ENCODE peak calls at places on chromosomes 16 and 17, in ten cellular contexts. L is NCI-H446; B is lower lobe of right lung; X is ovary; W is OCI-M1; A is RCC 7860; M is stimulated activated CD8-positive, alpha-beta memory T cell treated with anti-CD3 and anti-CD28 coated beads, Interleukin-4, amount 100 ng/mL, for 1 hour; C is foreskin fibroblast; Z is stimulated activated CD4-positive, alpha-beta T cell treated with anti-CD3 and anti-CD28 coated beads, Interleukin-2, amount 100 ng/mL, for 48 hours; S is lung microvascular endothelial cell. I is an unnamed sample.

GRCh38 chr17:63503330-63503685 is 19.9 kb upstream of the KCNH6 start:
- DNase-seq in W (no peak), M (no peak), C (no peak), A (no peak), B (no peak), X (no peak), S (no peak), L (no peak), Z (no peak), I (no peak)

GRCh38 chr17:59145571-59146096 is 9.4 kb downstream of the SKA2 start:
- DNase-seq in W (no peak), X (no peak), Z (no peak), L (no peak), S (no peak), C (no peak), B (no peak), M (no peak), A (no peak), I (no peak)

GRCh38 chr16:10521681-10522274 is 58.6 kb downstream of the EMP2 start:
- DNase-seq in W (peak; percentile 83), Z (peak; percentile 25), L (peak; percentile 11), M (no peak), B (no peak), A (peak; percentile 61), X (peak; percentile 70), S (peak; percentile 73), C (peak; percentile 53), I (peak; percentile 56)

GRCh38 chr17:60079401-60079861 is 710 bp upstream of the HEATR6 start:
- DNase-seq in B (no peak), X (no peak), A (peak; percentile 37), C (no peak), Z (no peak), S (peak; percentile 12), L (no peak), W (peak; percentile 51), M (no peak), I (peak; percentile 26)

GRCh38 chr16:67396159-67396774 is 3.0 kb upstream of the TPPP3 start:
- DNase-seq in B (peak; percentile 84), X (peak; percentile 59), C (peak; percentile 72), L (no peak), S (peak; percentile 86), W (peak; percentile 47), Z (no peak), A (peak; percentile 58), M (no peak), I (peak; percentile 71)

GRCh38 chr16:75329933-75330332 is 78.5 kb upstream of the BCAR1 start:
- DNase-seq in L (no peak), A (no peak), Z (no peak), S (no peak), X (no peak), C (no peak), B (no peak), M (no peak), W (no peak), I (no peak)

GRCh38 chr16:10180771-10181163 is 1.5 kb downstream of the GRIN2A start:
- DNase-seq in Z (peak; percentile 6), S (peak; percentile 15), C (no peak), X (peak; percentile 37), B (no peak), M (no peak), A (no peak), W (no peak), L (no peak), I (no peak)

GRCh38 chr16:72256398-72257048 is 84.6 kb upstream of the PMFBP1 start:
- DNase-seq in M (no peak), S (no peak), L (no peak), W (no peak), Z (no peak), X (no peak), C (peak; percentile 88), B (no peak), A (no peak), I (no peak)

GRCh38 chr16:76389126-76389525 is 111.9 kb downstream of the CNTNAP4 start:
- DNase-seq in A (no peak), L (no peak), X (no peak), B (no peak), C (no peak), M (no peak), Z (no peak), S (no peak), W (no peak), I (no peak)

GRCh38 chr17:40122466-40122943 is 734 bp downstream of the MSL1 start:
- DNase-seq in Z (no peak), W (peak; percentile 62), M (no peak), L (no peak), X (peak; percentile 72), A (no peak), B (peak; percentile 78), S (peak; percentile 66), C (no peak), I (peak; percentile 37)

GRCh38 chr16:1019934-1020305 is 38.4 kb downstream of the SOX8 start:
- DNase-seq in L (no peak), A (no peak), M (no peak), Z (no peak), W (no peak), S (no peak), X (no peak), B (no peak), C (peak; percentile 23), I (no peak)

GRCh38 chr16:78235876-78236275 is 136.4 kb downstream of the WWOX start:
- DNase-seq in X (no peak), A (no peak), B (no peak), Z (no peak), S (no peak), W (no peak), L (no peak), M (no peak), C (no peak), I (no peak)

GRCh38 chr16:66444049-66444481 is 17.0 kb downstream of the BEAN1 start:
- DNase-seq in M (no peak), S (no peak), Z (no peak), L (no peak), W (no peak), A (no peak), X (no peak), C (no peak), B (no peak), I (no peak)

GRCh38 chr16:69318177-69318910 is 7.2 kb downstream of the VPS4A start:
- DNase-seq in S (no peak), B (no peak), C (no peak), L (no peak), X (no peak), A (no peak), M (no peak), W (no peak), Z (no peak), I (no peak)

GRCh38 chr17:72613411-72614292 is 478.8 kb downstream of the SLC39A11 start:
- DNase-seq in S (no peak), W (peak; percentile 59), Z (no peak), X (no peak), A (peak; percentile 77), C (peak; percentile 59), B (no peak), L (no peak), M (no peak), I (no peak)

GRCh38 chr17:59504821-59505220 is 60.6 kb upstream of the DHX40 start:
- DNase-seq in L (no peak), S (no peak), M (no peak), X (no peak), A (no peak), W (no peak), B (no peak), C (no peak), Z (no peak), I (no peak)

GRCh38 chr17:43578699-43579569 is 32.8 kb upstream of the ETV4 start:
- DNase-seq in B (no peak), X (no peak), M (no peak), Z (peak; percentile 7), C (peak; percentile 57), L (no peak), S (peak; percentile 83), W (no peak), A (peak; percentile 56), I (no peak)

GRCh38 chr17:62671553-62671952 is 44.1 kb downstream of the MRC2 start:
- DNase-seq in Z (no peak), M (no peak), L (no peak), C (no peak), B (peak; percentile 55), S (no peak), X (peak; percentile 56), A (no peak), W (no peak), I (no peak)

GRCh38 chr16:55643161-55643970 is 12.4 kb upstream of the SLC6A2 start:
- DNase-seq in M (no peak), Z (no peak), W (no peak), L (no peak), S (peak; percentile 57), X (no peak), B (peak; percentile 54), C (no peak), A (no peak), I (no peak)

GRCh38 chr16:89217138-89217387 is 440 bp upstream of the ZNF778 start:
- DNase-seq in B (no peak), A (no peak), Z (no peak), W (no peak), C (no peak), L (no peak), S (no peak), X (no peak), M (no peak), I (no peak)

GRCh38 chr17:45851464-45851863 is 6.8 kb downstream of the SPPL2C start:
- DNase-seq in C (no peak), S (no peak), Z (no peak), X (no peak), W (no peak), M (no peak), L (no peak), A (no peak), B (no peak), I (no peak)

GRCh38 chr16:89445166-89445565 is 45.2 kb downstream of the ANKRD11 start:
- DNase-seq in A (no peak), M (no peak), Z (no peak), S (no peak), X (no peak), L (no peak), W (no peak), C (no peak), B (no peak), I (no peak)

GRCh38 chr16:29641561-29641960 is 21.5 kb upstream of the SPN start:
- DNase-seq in L (no peak), B (no peak), A (no peak), X (no peak), M (no peak), W (peak; percentile 88), Z (no peak), S (no peak), C (no peak), I (no peak)

GRCh38 chr17:34565715-34566114 is 13.7 kb upstream of the TMEM132E start:
- DNase-seq in B (no peak), W (peak; percentile 18), A (no peak), Z (no peak), C (no peak), S (no peak), X (no peak), L (no peak), M (no peak), I (no peak)

GRCh38 chr16:87930456-87930855 is 5.9 kb downstream of the CA5A start:
- DNase-seq in A (no peak), M (no peak), S (no peak), W (peak; percentile 60), C (no peak), L (no peak), Z (no peak), B (no peak), X (no peak), I (no peak)

GRCh38 chr17:37088459-37088858 is 139.7 kb downstream of the AATF start:
- DNase-seq in B (no peak), X (no peak), Z (no peak), W (no peak), L (no peak), A (no peak), C (no peak), M (no peak), S (peak; percentile 56), I (no peak)

GRCh38 chr17:27276653-27277156 is 17.2 kb upstream of the WSB1 start:
- DNase-seq in C (no peak), S (no peak), W (no peak), A (no peak), Z (no peak), X (no peak), M (no peak), L (no peak), B (no peak), I (no peak)

GRCh38 chr17:32496348-32497078 is 9.7 kb downstream of the CDK5R1 start:
- DNase-seq in A (peak; percentile 86), L (no peak), B (no peak), C (peak; percentile 46), M (no peak), W (no peak), Z (no peak), S (no peak), X (no peak), I (no peak)

I was measured in LoVo.